ENCODE peak calls at places on chromosome 9, in four cellular contexts. One of them, this sample, is unnamed.

GRCh38 chr9:93468763-93469456 is 15.5 kb upstream of the FAM120AOS start:
- DNase-seq in AG08396: peak
- DNase-seq in choroid plexus epithelial cell: peak
- DNase-seq in Daoy: no peak
- DNase-seq in this sample: peak

GRCh38 chr9:122900791-122901190 is 4.4 kb downstream of the RC3H2 start:
- DNase-seq in AG08396: no peak
- DNase-seq in Daoy: no peak
- DNase-seq in choroid plexus epithelial cell: peak
- DNase-seq in this sample: peak

GRCh38 chr9:105117111-105117682 is 127.3 kb upstream of the SLC44A1 start:
- DNase-seq in AG08396: no peak
- DNase-seq in Daoy: no peak
- DNase-seq in choroid plexus epithelial cell: no peak
- DNase-seq in this sample: no peak

GRCh38 chr9:86368871-86369521 is 14.8 kb upstream of the TUT7 start:
- DNase-seq in AG08396: peak
- DNase-seq in choroid plexus epithelial cell: peak
- DNase-seq in Daoy: peak
- DNase-seq in this sample: peak

GRCh38 chr9:13116292-13116691 is 163.2 kb downstream of the MPDZ start:
- DNase-seq in Daoy: no peak
- DNase-seq in AG08396: no peak
- DNase-seq in choroid plexus epithelial cell: peak
- DNase-seq in this sample: no peak

GRCh38 chr9:119368681-119369581 is at the start of gene BRINP1:
- DNase-seq in choroid plexus epithelial cell: peak
- DNase-seq in Daoy: no peak
- DNase-seq in AG08396: peak
- DNase-seq in this sample: peak

GRCh38 chr9:89576404-89576824 is 28.4 kb upstream of the GADD45G start:
- DNase-seq in choroid plexus epithelial cell: peak
- DNase-seq in AG08396: no peak
- DNase-seq in Daoy: no peak
- DNase-seq in this sample: peak

GRCh38 chr9:89078860-89079259 is 87.6 kb downstream of the S1PR3 start:
- DNase-seq in AG08396: peak
- DNase-seq in Daoy: no peak
- DNase-seq in choroid plexus epithelial cell: peak
- DNase-seq in this sample: peak

GRCh38 chr9:76787677-76788076 is 23.4 kb downstream of the PCA3 start:
- DNase-seq in choroid plexus epithelial cell: no peak
- DNase-seq in AG08396: no peak
- DNase-seq in Daoy: peak
- DNase-seq in this sample: no peak

GRCh38 chr9:68775003-68775730 is 70.1 kb downstream of the PIP5K1B start:
- DNase-seq in Daoy: peak
- DNase-seq in AG08396: no peak
- DNase-seq in choroid plexus epithelial cell: peak
- DNase-seq in this sample: peak

GRCh38 chr9:131625848-131626670 is 80.7 kb downstream of the PRRT1B start:
- DNase-seq in choroid plexus epithelial cell: no peak
- DNase-seq in Daoy: peak
- DNase-seq in AG08396: no peak
- DNase-seq in this sample: no peak

GRCh38 chr9:115194216-115194615 is 76.3 kb upstream of the TNC start:
- DNase-seq in AG08396: no peak
- DNase-seq in choroid plexus epithelial cell: peak
- DNase-seq in Daoy: no peak
- DNase-seq in this sample: peak

GRCh38 chr9:116196806-116197205 is 43.2 kb downstream of the PAPPA start:
- DNase-seq in AG08396: no peak
- DNase-seq in choroid plexus epithelial cell: no peak
- DNase-seq in Daoy: no peak
- DNase-seq in this sample: no peak

GRCh38 chr9:16867571-16868311 is 2.7 kb downstream of the BNC2 start:
- DNase-seq in Daoy: peak
- DNase-seq in choroid plexus epithelial cell: peak
- DNase-seq in AG08396: peak
- DNase-seq in this sample: peak

GRCh38 chr9:90099262-90099982 is 494.6 kb downstream of the GADD45G start:
- DNase-seq in choroid plexus epithelial cell: peak
- DNase-seq in Daoy: peak
- DNase-seq in AG08396: no peak
- DNase-seq in this sample: peak

GRCh38 chr9:110440161-110440560 is 102.5 kb upstream of the TXNDC8 start:
- DNase-seq in choroid plexus epithelial cell: peak
- DNase-seq in Daoy: peak
- DNase-seq in AG08396: peak
- DNase-seq in this sample: peak

GRCh38 chr9:107650321-107650720 is 160.8 kb upstream of the KLF4 start:
- DNase-seq in Daoy: peak
- DNase-seq in choroid plexus epithelial cell: peak
- DNase-seq in AG08396: peak
- DNase-seq in this sample: peak

GRCh38 chr9:69455311-69455710 is 130.3 kb downstream of the ENTREP1 start:
- DNase-seq in Daoy: no peak
- DNase-seq in AG08396: no peak
- DNase-seq in choroid plexus epithelial cell: no peak
- DNase-seq in this sample: no peak

GRCh38 chr9:5957166-5957565 is 58.3 kb downstream of the RANBP6 start:
- DNase-seq in AG08396: no peak
- DNase-seq in Daoy: no peak
- DNase-seq in choroid plexus epithelial cell: no peak
- DNase-seq in this sample: no peak

GRCh38 chr9:95078934-95079333 is 238.6 kb downstream of the FANCC start:
- DNase-seq in Daoy: no peak
- DNase-seq in AG08396: no peak
- DNase-seq in choroid plexus epithelial cell: no peak
- DNase-seq in this sample: no peak

GRCh38 chr9:110278080-110278707 is 21.9 kb upstream of the TXN start:
- DNase-seq in choroid plexus epithelial cell: no peak
- DNase-seq in Daoy: peak
- DNase-seq in AG08396: no peak
- DNase-seq in this sample: peak

GRCh38 chr9:22156586-22156985 is 147.5 kb upstream of the CDKN2B start:
- DNase-seq in AG08396: no peak
- DNase-seq in Daoy: no peak
- DNase-seq in choroid plexus epithelial cell: no peak
- DNase-seq in this sample: no peak

GRCh38 chr9:7332780-7333179 is 466.8 kb downstream of the DMAC1 start:
- DNase-seq in AG08396: no peak
- DNase-seq in Daoy: no peak
- DNase-seq in choroid plexus epithelial cell: no peak
- DNase-seq in this sample: no peak

GRCh38 chr9:124551472-124552339 is 44.5 kb upstream of the NR5A1 start:
- DNase-seq in AG08396: peak
- DNase-seq in Daoy: peak
- DNase-seq in choroid plexus epithelial cell: peak
- DNase-seq in this sample: peak

GRCh38 chr9:68530618-68531017 is 10.1 kb downstream of the TMEM252 start:
- DNase-seq in AG08396: no peak
- DNase-seq in Daoy: peak
- DNase-seq in choroid plexus epithelial cell: peak
- DNase-seq in this sample: peak

GRCh38 chr9:130417602-130418001 is 27.2 kb upstream of the ASS1 start:
- DNase-seq in Daoy: peak
- DNase-seq in AG08396: no peak
- DNase-seq in choroid plexus epithelial cell: peak
- DNase-seq in this sample: no peak

GRCh38 chr9:109787735-109788134 is 7.7 kb downstream of the PALM2AKAP2 start:
- DNase-seq in choroid plexus epithelial cell: peak
- DNase-seq in Daoy: no peak
- DNase-seq in AG08396: no peak
- DNase-seq in this sample: no peak

GRCh38 chr9:125912667-125913066 is 165.5 kb downstream of the PBX3 start:
- DNase-seq in choroid plexus epithelial cell: no peak
- DNase-seq in AG08396: no peak
- DNase-seq in Daoy: no peak
- DNase-seq in this sample: no peak

GRCh38 chr9:127754099-127754760 is 19.1 kb upstream of the TOR2A start:
- DNase-seq in Daoy: peak
- DNase-seq in AG08396: peak
- DNase-seq in choroid plexus epithelial cell: no peak
- DNase-seq in this sample: no peak

GRCh38 chr9:117334101-117334500 is 80.8 kb downstream of the ASTN2 start:
- DNase-seq in AG08396: no peak
- DNase-seq in Daoy: no peak
- DNase-seq in choroid plexus epithelial cell: no peak
- DNase-seq in this sample: no peak

GRCh38 chr9:77961541-77961940 is 70.1 kb downstream of the GNAQ start:
- DNase-seq in AG08396: no peak
- DNase-seq in choroid plexus epithelial cell: peak
- DNase-seq in Daoy: no peak
- DNase-seq in this sample: peak

GRCh38 chr9:92669527-92669889 is 423 bp downstream of the IPPK start:
- DNase-seq in Daoy: peak
- DNase-seq in AG08396: peak
- DNase-seq in choroid plexus epithelial cell: peak
- DNase-seq in this sample: no peak

GRCh38 chr9:95822583-95823431 is 52.7 kb upstream of the ERCC6L2 start:
- DNase-seq in choroid plexus epithelial cell: peak
- DNase-seq in Daoy: peak
- DNase-seq in AG08396: peak
- DNase-seq in this sample: peak

GRCh38 chr9:4262735-4263141 is 37.1 kb downstream of the GLIS3 start:
- DNase-seq in Daoy: peak
- DNase-seq in AG08396: peak
- DNase-seq in choroid plexus epithelial cell: peak
- DNase-seq in this sample: peak

GRCh38 chr9:15187589-15187988 is 119.4 kb downstream of the TTC39B start:
- DNase-seq in choroid plexus epithelial cell: no peak
- DNase-seq in AG08396: no peak
- DNase-seq in Daoy: no peak
- DNase-seq in this sample: no peak

GRCh38 chr9:6054280-6055099 is 39.1 kb upstream of the RANBP6 start:
- DNase-seq in Daoy: peak
- DNase-seq in choroid plexus epithelial cell: peak
- DNase-seq in AG08396: peak
- DNase-seq in this sample: peak

GRCh38 chr9:96086936-96087582 is 211.6 kb downstream of the ERCC6L2 start:
- DNase-seq in Daoy: no peak
- DNase-seq in AG08396: no peak
- DNase-seq in choroid plexus epithelial cell: no peak
- DNase-seq in this sample: no peak

GRCh38 chr9:92978345-92978875 is 31.1 kb downstream of the FGD3 start:
- DNase-seq in choroid plexus epithelial cell: no peak
- DNase-seq in AG08396: no peak
- DNase-seq in Daoy: no peak
- DNase-seq in this sample: no peak